ENCODE peak calls at places on chromosomes 16 and 17, in four cellular contexts. T is fibroblast of pulmonary artery, I is choroid plexus epithelial cell, D is MM.1S. C is an unnamed sample.

GRCh38 chr17:2705263-2705662 is 6.3 kb downstream of the CLUH start:
- DNase-seq in T (peak; percentile 45), I (peak; percentile 84), D (no peak), C (peak; percentile 76)

GRCh38 chr16:87680272-87680644 is 78.0 kb downstream of the JPH3 start:
- DNase-seq in T (no peak), I (no peak), D (no peak), C (no peak)

GRCh38 chr17:50270430-50271172 is 3.7 kb upstream of the TMEM92 start:
- DNase-seq in T (peak; percentile 68), I (peak; percentile 90), D (no peak), C (peak; percentile 85)

GRCh38 chr16:81604960-81605383 is 160.4 kb downstream of the CMIP start:
- DNase-seq in T (peak; percentile 62), I (peak; percentile 77), D (no peak), C (peak; percentile 77)

GRCh38 chr17:72249441-72249840 is 128.6 kb downstream of the SOX9 start:
- DNase-seq in T (no peak), I (no peak), D (no peak), C (no peak)

GRCh38 chr16:229731-230281 is 557 bp upstream of the LUC7L start:
- DNase-seq in T (no peak), I (no peak), D (no peak), C (no peak)

GRCh38 chr17:66495035-66495434 is 192.6 kb downstream of the PRKCA start:
- DNase-seq in T (no peak), I (no peak), D (no peak), C (no peak)

GRCh38 chr17:17494499-17495447 is 1.4 kb downstream of the RASD1 start:
- DNase-seq in T (peak; percentile 45), I (peak; percentile 11), D (peak; percentile 35), C (peak; percentile 37)

GRCh38 chr16:89324056-89325010 is 106.8 kb downstream of the ZNF778 start:
- DNase-seq in T (peak; percentile 65), I (peak; percentile 82), D (no peak), C (peak; percentile 91)

GRCh38 chr17:2054740-2055493 is at the start of gene HIC1:
- DNase-seq in T (peak; percentile 79), I (peak; percentile 82), D (peak; percentile 75), C (peak; percentile 80)

GRCh38 chr16:86834451-86835035 is 256.2 kb downstream of the FOXL1 start:
- DNase-seq in T (peak; percentile 42), I (peak; percentile 59), D (no peak), C (peak; percentile 81)

GRCh38 chr16:56226840-56227525 is 35.7 kb downstream of the GNAO1 start:
- DNase-seq in T (no peak), I (no peak), D (no peak), C (no peak)

GRCh38 chr16:51657844-51658243 is 506.8 kb upstream of the SALL1 start:
- DNase-seq in T (no peak), I (no peak), D (no peak), C (no peak)

GRCh38 chr17:2176484-2177175 is 121.7 kb downstream of the HIC1 start:
- DNase-seq in T (no peak), I (no peak), D (no peak), C (no peak)

GRCh38 chr17:12055889-12056288 is 35.2 kb downstream of the MAP2K4 start:
- DNase-seq in T (no peak), I (no peak), D (no peak), C (no peak)

GRCh38 chr17:75808905-75809621 is 24.5 kb downstream of the UNK start:
- DNase-seq in T (peak; percentile 74), I (peak; percentile 85), D (no peak), C (peak; percentile 81)

GRCh38 chr17:63419949-63420867 is 25.9 kb downstream of the CYB561 start:
- DNase-seq in T (no peak), I (no peak), D (no peak), C (no peak)

GRCh38 chr16:28494141-28494851 is at the start of gene APOBR:
- DNase-seq in T (no peak), I (no peak), D (peak; percentile 51), C (no peak)

GRCh38 chr17:58224315-58224714 is 5.3 kb upstream of the MKS1 start:
- DNase-seq in T (peak; percentile 53), I (peak; percentile 50), D (no peak), C (peak; percentile 32)

GRCh38 chr17:49021768-49022103 is 24.6 kb downstream of the IGF2BP1 start:
- DNase-seq in T (no peak), I (no peak), D (no peak), C (no peak)

GRCh38 chr17:40615295-40615988 is 32.2 kb downstream of the SMARCE1 start:
- DNase-seq in T (peak; percentile 59), I (peak; percentile 73), D (peak; percentile 79), C (peak; percentile 34)

GRCh38 chr17:3796822-3797170 is 4.2 kb downstream of the ITGAE start:
- DNase-seq in T (no peak), I (no peak), D (no peak), C (no peak)

GRCh38 chr17:32777436-32777835 is 99.5 kb downstream of the MYO1D start:
- DNase-seq in T (no peak), I (peak; percentile 34), D (no peak), C (peak; percentile 13)
- H3K4me3 ChIP-seq in T (no peak overlapping the region), I (no peak overlapping the region), D (no peak overlapping the region), C (no peak overlapping the region)

GRCh38 chr17:69960755-69961154 is 114.3 kb upstream of the KCNJ16 start:
- DNase-seq in T (no peak), I (no peak), D (no peak), C (no peak)
- H3K4me3 ChIP-seq in T (no peak overlapping the region), I (no peak overlapping the region), D (no peak overlapping the region), C (no peak overlapping the region)

DNA sequence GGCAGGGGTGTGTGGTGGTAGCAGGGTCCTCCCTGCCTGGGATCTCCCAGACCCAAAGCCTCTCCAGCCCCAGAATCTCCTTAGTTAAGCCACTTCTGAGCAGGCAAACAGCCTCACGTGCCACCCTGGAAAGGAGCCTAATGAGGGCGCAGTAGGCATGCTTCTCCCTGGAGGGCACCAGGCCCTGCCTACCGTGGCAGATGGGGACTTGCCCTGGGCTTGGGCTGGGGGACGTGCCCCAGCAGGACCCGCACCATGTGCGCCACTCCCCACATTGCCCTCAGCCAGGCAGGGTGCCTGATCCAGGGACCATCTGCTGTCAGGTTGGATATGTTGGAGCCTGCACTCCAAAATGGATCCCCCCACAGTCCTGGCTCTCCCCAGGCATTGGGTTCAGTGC is 14.2 kb downstream of the FAM83G start:
- DNase-seq in T (no peak), I (no peak), D (no peak), C (no peak)
- H3K4me3 ChIP-seq in T (no peak overlapping the region), I (no peak overlapping the region), D (no peak overlapping the region), C (no peak overlapping the region)

DNA sequence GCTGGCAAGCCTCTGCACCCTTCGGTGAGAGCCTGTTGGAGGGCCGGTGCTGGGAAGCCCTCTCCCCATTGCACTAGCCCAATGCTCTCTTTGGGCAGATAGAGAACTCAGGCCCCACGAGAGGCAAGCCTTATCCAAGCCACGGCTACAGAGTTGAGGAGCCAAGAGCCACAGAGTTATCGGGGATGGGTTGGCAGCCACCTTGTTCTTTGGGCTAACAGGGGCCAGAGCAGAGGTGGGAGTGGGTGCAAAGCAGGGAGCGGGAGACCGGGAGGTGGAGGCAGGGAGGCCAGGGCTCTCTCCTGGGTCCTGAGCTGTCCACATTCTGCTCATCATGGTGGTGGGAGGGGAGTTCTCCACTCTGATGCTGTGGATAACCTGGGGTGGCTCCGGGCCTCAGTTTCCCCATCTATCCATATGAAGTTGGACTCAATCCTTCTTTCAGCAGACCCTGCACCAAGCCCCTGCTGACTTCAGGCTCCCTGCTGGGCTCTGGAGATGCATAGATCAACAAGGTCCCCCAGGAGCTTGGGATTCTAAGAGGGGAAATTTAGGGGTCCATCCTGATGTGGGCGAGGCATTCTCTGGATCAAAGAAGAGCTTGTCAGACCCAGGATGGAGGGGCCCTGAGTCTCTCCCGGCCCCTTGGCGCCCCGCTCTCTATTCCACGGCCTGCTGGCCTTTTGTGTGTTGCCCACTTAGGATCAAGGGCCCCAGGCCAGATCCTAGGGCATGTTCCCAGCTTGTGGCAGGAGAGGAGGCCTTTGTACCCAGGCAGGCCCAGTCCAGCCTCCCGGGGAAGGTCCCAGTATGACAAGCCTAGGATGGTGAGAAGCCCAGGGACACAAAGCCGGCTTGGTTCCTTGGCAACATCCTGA is 557 bp upstream of the CX3CL1 start:
- DNase-seq in T (no peak), I (no peak), D (no peak), C (no peak)
- H3K4me3 ChIP-seq in T (no peak overlapping the region), I (no peak overlapping the region), D (no peak overlapping the region), C (no peak overlapping the region)

GRCh38 chr17:7857724-7858486 is at the start of gene CYB5D1:
- DNase-seq in T (peak; percentile 94), I (peak; percentile 95), D (peak; percentile 95), C (peak; percentile 96)

GRCh38 chr17:7858487-7858832 is 657 bp downstream of the CYB5D1 start:
- DNase-seq in T (peak; percentile 50), I (peak; percentile 50), D (peak; percentile 61), C (no peak)

GRCh38 chr17:7856081-7856791 is 1.1 kb downstream of the NAA38 start:
- DNase-seq in T (peak; percentile 69), I (peak; percentile 59), D (peak; percentile 45), C (peak; percentile 12)

GRCh38 chr17:7856840-7857723 is at the start of gene NAA38:
- DNase-seq in T (peak; percentile 100), I (peak; percentile 100), D (peak; percentile 99), C (peak; percentile 100)

GRCh38 chr17:7859028-7859427 is 1.2 kb downstream of the CYB5D1 start:
- DNase-seq in T (no peak), I (no peak), D (no peak), C (no peak)
- H3K4me3 ChIP-seq in T (peak overlapping the region; percentile 81), I (no peak overlapping the region), D (peak overlapping the region; percentile 88), C (peak overlapping the region; percentile 70)

GRCh38 chr16:10881479-10882030 is 4.6 kb downstream of the CIITA start:
- DNase-seq in T (no peak), I (no peak), D (peak; percentile 66), C (no peak)

GRCh38 chr16:10886739-10887269 is 9.8 kb downstream of the CIITA start:
- DNase-seq in T (no peak), I (no peak), D (no peak), C (no peak)

GRCh38 chr16:10888320-10888937 is 11.4 kb downstream of the CIITA start:
- DNase-seq in T (no peak), I (no peak), D (no peak), C (no peak)

GRCh38 chr16:10883004-10883403 is 6.0 kb downstream of the CIITA start:
- DNase-seq in T (no peak), I (no peak), D (no peak), C (no peak)

DNA sequence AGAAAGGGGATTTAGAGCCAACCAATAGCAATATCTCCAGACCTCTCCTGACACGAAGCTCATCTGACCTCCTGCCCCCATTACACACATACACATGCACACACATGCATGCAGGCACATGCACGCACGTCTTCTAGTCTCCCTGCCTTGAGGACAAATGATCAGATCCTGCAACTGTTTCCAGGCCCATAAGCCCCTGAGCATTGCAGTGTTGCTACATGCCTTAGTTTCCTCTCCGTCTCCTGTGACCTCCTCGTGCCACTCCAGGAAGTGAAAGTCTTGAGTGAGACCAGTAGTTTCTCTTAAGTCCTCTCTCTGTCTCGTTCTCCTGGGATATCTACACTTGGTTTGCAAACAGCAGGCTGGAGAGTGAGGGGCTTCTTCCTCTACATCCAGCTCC is 8.2 kb downstream of the CIITA start:
- DNase-seq in T (no peak), I (no peak), D (no peak), C (no peak)
- H3K4me3 ChIP-seq in T (no peak overlapping the region), I (no peak overlapping the region), D (no peak overlapping the region), C (no peak overlapping the region)

GRCh38 chr16:85003076-85003475 is 8.3 kb downstream of the ZDHHC7 start:
- DNase-seq in T (no peak), I (no peak), D (no peak), C (no peak)
- H3K4me3 ChIP-seq in T (no peak overlapping the region), I (no peak overlapping the region), D (no peak overlapping the region), C (no peak overlapping the region)